ENCODE peak calls at places on chromosome 3, in seven cellular contexts. J, B, P, Z, M, T and N are unnamed samples.
A peak's percentile ranks its signal among the peaks of the same experiment; 100 is the strongest.

GRCh38 chr3:193509103-193509965 is 45.4 kb downstream of the ATP13A4 start:
- DNase-seq in J (no peak), B (peak; percentile 61), P (no peak), Z (no peak), M (no peak), T (no peak), N (no peak)

GRCh38 chr3:35780800-35781199 is 141.5 kb downstream of the ARPP21 start:
- DNase-seq in J (no peak), B (no peak), P (no peak), Z (no peak), M (no peak), T (no peak), N (no peak)

GRCh38 chr3:179807588-179807987 is 154.7 kb downstream of the USP13 start:
- DNase-seq in J (no peak), B (no peak), P (no peak), Z (no peak), M (no peak), T (no peak), N (no peak)

GRCh38 chr3:129936757-129937156 is 37.8 kb upstream of the TRH start:
- DNase-seq in J (no peak), B (peak; percentile 70), P (peak; percentile 48), Z (peak; percentile 63), M (peak; percentile 89), T (peak; percentile 40), N (peak; percentile 55)

GRCh38 chr3:15319127-15319526 is 13.3 kb downstream of the SH3BP5 start:
- DNase-seq in J (no peak), B (no peak), P (no peak), Z (no peak), M (no peak), T (no peak), N (no peak)

GRCh38 chr3:188212308-188212969 is 58.5 kb downstream of the LPP start:
- DNase-seq in J (no peak), B (no peak), P (no peak), Z (peak; percentile 79), M (peak; percentile 81), T (no peak), N (no peak)

GRCh38 chr3:28218071-28218916 is 23.1 kb upstream of the CMC1 start:
- DNase-seq in J (no peak), B (no peak), P (no peak), Z (no peak), M (no peak), T (no peak), N (no peak)

GRCh38 chr3:197700095-197700494 is 36.6 kb downstream of the RUBCN start:
- DNase-seq in J (no peak), B (no peak), P (no peak), Z (peak; percentile 43), M (no peak), T (no peak), N (no peak)